ENCODE peak calls at places on chromosomes 12 and 14, in six cellular contexts. One of them, this sample, is unnamed.

GRCh38 chr14:81323621-81324400 is 76.3 kb downstream of the STON2 start:
- DNase-seq in type B pancreatic cell: no peak
- DNase-seq in T-helper 9 cell: no peak
- DNase-seq in stomach: peak
- DNase-seq in stimulated activated CD4-positive, alpha-beta T cell treated with anti-CD3 and anti-CD28 coated beads, Interleukin-1b, Interleukin-23, amount 100 ng/mL, for 1 hour: no peak
- DNase-seq in DMS79: peak
- DNase-seq in this sample: no peak

GRCh38 chr12:10088955-10089354 is 9.8 kb downstream of the CLEC1A start:
- DNase-seq in stomach: no peak
- DNase-seq in stimulated activated CD4-positive, alpha-beta T cell treated with anti-CD3 and anti-CD28 coated beads, Interleukin-1b, Interleukin-23, amount 100 ng/mL, for 1 hour: no peak
- DNase-seq in T-helper 9 cell: no peak
- DNase-seq in DMS79: no peak
- DNase-seq in type B pancreatic cell: no peak
- DNase-seq in this sample: no peak

GRCh38 chr12:7884687-7885086 is 12.0 kb upstream of the SLC2A14 start:
- DNase-seq in stimulated activated CD4-positive, alpha-beta T cell treated with anti-CD3 and anti-CD28 coated beads, Interleukin-1b, Interleukin-23, amount 100 ng/mL, for 1 hour: no peak
- DNase-seq in T-helper 9 cell: no peak
- DNase-seq in type B pancreatic cell: no peak
- DNase-seq in stomach: no peak
- DNase-seq in DMS79: no peak
- DNase-seq in this sample: no peak

GRCh38 chr14:99393059-99393655 is 87.5 kb downstream of the SETD3 start:
- DNase-seq in T-helper 9 cell: peak
- DNase-seq in stomach: peak
- DNase-seq in stimulated activated CD4-positive, alpha-beta T cell treated with anti-CD3 and anti-CD28 coated beads, Interleukin-1b, Interleukin-23, amount 100 ng/mL, for 1 hour: no peak
- DNase-seq in type B pancreatic cell: no peak
- DNase-seq in DMS79: no peak
- DNase-seq in this sample: no peak

GRCh38 chr12:31803306-31804184 is 74.7 kb upstream of the AMN1 start:
- DNase-seq in T-helper 9 cell: no peak
- DNase-seq in DMS79: no peak
- DNase-seq in stomach: no peak
- DNase-seq in type B pancreatic cell: no peak
- DNase-seq in stimulated activated CD4-positive, alpha-beta T cell treated with anti-CD3 and anti-CD28 coated beads, Interleukin-1b, Interleukin-23, amount 100 ng/mL, for 1 hour: no peak
- DNase-seq in this sample: no peak

GRCh38 chr12:122116707-122117535 is 38.4 kb downstream of the MLXIP start:
- DNase-seq in stimulated activated CD4-positive, alpha-beta T cell treated with anti-CD3 and anti-CD28 coated beads, Interleukin-1b, Interleukin-23, amount 100 ng/mL, for 1 hour: no peak
- DNase-seq in T-helper 9 cell: no peak
- DNase-seq in stomach: peak
- DNase-seq in type B pancreatic cell: no peak
- DNase-seq in DMS79: no peak
- DNase-seq in this sample: no peak

GRCh38 chr14:29681308-29681707 is 246.3 kb downstream of the PRKD1 start:
- DNase-seq in DMS79: no peak
- DNase-seq in T-helper 9 cell: no peak
- DNase-seq in stomach: no peak
- DNase-seq in type B pancreatic cell: no peak
- DNase-seq in stimulated activated CD4-positive, alpha-beta T cell treated with anti-CD3 and anti-CD28 coated beads, Interleukin-1b, Interleukin-23, amount 100 ng/mL, for 1 hour: no peak
- DNase-seq in this sample: no peak

GRCh38 chr14:23829736-23830474 is 123.7 kb upstream of the DHRS4 start:
- DNase-seq in type B pancreatic cell: no peak
- DNase-seq in stimulated activated CD4-positive, alpha-beta T cell treated with anti-CD3 and anti-CD28 coated beads, Interleukin-1b, Interleukin-23, amount 100 ng/mL, for 1 hour: no peak
- DNase-seq in stomach: peak
- DNase-seq in DMS79: no peak
- DNase-seq in T-helper 9 cell: no peak
- DNase-seq in this sample: no peak

GRCh38 chr14:65258391-65258790 is 154.1 kb upstream of the FUT8 start:
- DNase-seq in stimulated activated CD4-positive, alpha-beta T cell treated with anti-CD3 and anti-CD28 coated beads, Interleukin-1b, Interleukin-23, amount 100 ng/mL, for 1 hour: no peak
- DNase-seq in DMS79: no peak
- DNase-seq in T-helper 9 cell: no peak
- DNase-seq in type B pancreatic cell: no peak
- DNase-seq in stomach: no peak
- DNase-seq in this sample: no peak

GRCh38 chr14:50875359-50876090 is 3.7 kb downstream of the ABHD12B start:
- DNase-seq in T-helper 9 cell: peak
- DNase-seq in DMS79: no peak
- DNase-seq in stimulated activated CD4-positive, alpha-beta T cell treated with anti-CD3 and anti-CD28 coated beads, Interleukin-1b, Interleukin-23, amount 100 ng/mL, for 1 hour: no peak
- DNase-seq in stomach: no peak
- DNase-seq in type B pancreatic cell: no peak
- DNase-seq in this sample: no peak

GRCh38 chr14:50060871-50061663 is 55.3 kb downstream of the VCPKMT start:
- DNase-seq in stimulated activated CD4-positive, alpha-beta T cell treated with anti-CD3 and anti-CD28 coated beads, Interleukin-1b, Interleukin-23, amount 100 ng/mL, for 1 hour: no peak
- DNase-seq in stomach: no peak
- DNase-seq in type B pancreatic cell: no peak
- DNase-seq in T-helper 9 cell: peak
- DNase-seq in DMS79: no peak
- DNase-seq in this sample: no peak

GRCh38 chr12:73452672-73453469 is 1084.8 kb upstream of the ATXN7L3B start:
- DNase-seq in T-helper 9 cell: no peak
- DNase-seq in stimulated activated CD4-positive, alpha-beta T cell treated with anti-CD3 and anti-CD28 coated beads, Interleukin-1b, Interleukin-23, amount 100 ng/mL, for 1 hour: no peak
- DNase-seq in stomach: no peak
- DNase-seq in type B pancreatic cell: no peak
- DNase-seq in DMS79: no peak
- DNase-seq in this sample: no peak

GRCh38 chr12:32533971-32534590 is 134.7 kb downstream of the FGD4 start:
- DNase-seq in stimulated activated CD4-positive, alpha-beta T cell treated with anti-CD3 and anti-CD28 coated beads, Interleukin-1b, Interleukin-23, amount 100 ng/mL, for 1 hour: no peak
- DNase-seq in DMS79: no peak
- DNase-seq in type B pancreatic cell: no peak
- DNase-seq in T-helper 9 cell: no peak
- DNase-seq in stomach: peak
- DNase-seq in this sample: no peak

GRCh38 chr12:64187370-64187769 is 34.7 kb downstream of the KICS2 start:
- DNase-seq in DMS79: no peak
- DNase-seq in type B pancreatic cell: no peak
- DNase-seq in stomach: no peak
- DNase-seq in T-helper 9 cell: no peak
- DNase-seq in stimulated activated CD4-positive, alpha-beta T cell treated with anti-CD3 and anti-CD28 coated beads, Interleukin-1b, Interleukin-23, amount 100 ng/mL, for 1 hour: no peak
- DNase-seq in this sample: no peak

GRCh38 chr12:43764528-43764927 is 5.8 kb downstream of the IRAK4 start:
- DNase-seq in type B pancreatic cell: no peak
- DNase-seq in DMS79: no peak
- DNase-seq in stomach: no peak
- DNase-seq in stimulated activated CD4-positive, alpha-beta T cell treated with anti-CD3 and anti-CD28 coated beads, Interleukin-1b, Interleukin-23, amount 100 ng/mL, for 1 hour: no peak
- DNase-seq in T-helper 9 cell: no peak
- DNase-seq in this sample: no peak

GRCh38 chr14:101809671-101810514 is 48.4 kb downstream of the PPP2R5C start:
- DNase-seq in T-helper 9 cell: peak
- DNase-seq in stomach: peak
- DNase-seq in stimulated activated CD4-positive, alpha-beta T cell treated with anti-CD3 and anti-CD28 coated beads, Interleukin-1b, Interleukin-23, amount 100 ng/mL, for 1 hour: peak
- DNase-seq in type B pancreatic cell: peak
- DNase-seq in DMS79: peak
- DNase-seq in this sample: peak

GRCh38 chr12:130013771-130014484 is 110.1 kb upstream of the TMEM132D start:
- DNase-seq in stomach: peak
- DNase-seq in stimulated activated CD4-positive, alpha-beta T cell treated with anti-CD3 and anti-CD28 coated beads, Interleukin-1b, Interleukin-23, amount 100 ng/mL, for 1 hour: no peak
- DNase-seq in T-helper 9 cell: no peak
- DNase-seq in type B pancreatic cell: peak
- DNase-seq in DMS79: peak
- DNase-seq in this sample: no peak

GRCh38 chr14:22386924-22387775 is 201.9 kb downstream of the DAD1 start:
- DNase-seq in stimulated activated CD4-positive, alpha-beta T cell treated with anti-CD3 and anti-CD28 coated beads, Interleukin-1b, Interleukin-23, amount 100 ng/mL, for 1 hour: no peak
- DNase-seq in type B pancreatic cell: peak
- DNase-seq in T-helper 9 cell: no peak
- DNase-seq in DMS79: peak
- DNase-seq in stomach: peak
- DNase-seq in this sample: no peak

GRCh38 chr14:70706177-70706576 is 64.5 kb downstream of the TTC9 start:
- DNase-seq in type B pancreatic cell: no peak
- DNase-seq in DMS79: no peak
- DNase-seq in stimulated activated CD4-positive, alpha-beta T cell treated with anti-CD3 and anti-CD28 coated beads, Interleukin-1b, Interleukin-23, amount 100 ng/mL, for 1 hour: no peak
- DNase-seq in T-helper 9 cell: no peak
- DNase-seq in stomach: no peak
- DNase-seq in this sample: no peak

GRCh38 chr14:68397827-68398226 is 395.0 kb downstream of the ZFP36L1 start:
- DNase-seq in T-helper 9 cell: no peak
- DNase-seq in stimulated activated CD4-positive, alpha-beta T cell treated with anti-CD3 and anti-CD28 coated beads, Interleukin-1b, Interleukin-23, amount 100 ng/mL, for 1 hour: no peak
- DNase-seq in type B pancreatic cell: no peak
- DNase-seq in stomach: no peak
- DNase-seq in DMS79: no peak
- DNase-seq in this sample: no peak

GRCh38 chr14:21852061-21852664 is 178.5 kb upstream of the OR4E1 start:
- DNase-seq in stomach: peak
- DNase-seq in type B pancreatic cell: no peak
- DNase-seq in stimulated activated CD4-positive, alpha-beta T cell treated with anti-CD3 and anti-CD28 coated beads, Interleukin-1b, Interleukin-23, amount 100 ng/mL, for 1 hour: peak
- DNase-seq in DMS79: no peak
- DNase-seq in T-helper 9 cell: peak
- DNase-seq in this sample: no peak

GRCh38 chr14:72808564-72808963 is 85.3 kb downstream of the DPF3 start:
- DNase-seq in DMS79: no peak
- DNase-seq in type B pancreatic cell: no peak
- DNase-seq in stimulated activated CD4-positive, alpha-beta T cell treated with anti-CD3 and anti-CD28 coated beads, Interleukin-1b, Interleukin-23, amount 100 ng/mL, for 1 hour: no peak
- DNase-seq in T-helper 9 cell: no peak
- DNase-seq in stomach: no peak
- DNase-seq in this sample: no peak

GRCh38 chr12:19643635-19644034 is 204.3 kb downstream of the AEBP2 start:
- DNase-seq in type B pancreatic cell: no peak
- DNase-seq in DMS79: no peak
- DNase-seq in T-helper 9 cell: no peak
- DNase-seq in stomach: no peak
- DNase-seq in stimulated activated CD4-positive, alpha-beta T cell treated with anti-CD3 and anti-CD28 coated beads, Interleukin-1b, Interleukin-23, amount 100 ng/mL, for 1 hour: no peak
- DNase-seq in this sample: peak

GRCh38 chr14:69055973-69056372 is 76.9 kb upstream of the ACTN1 start:
- DNase-seq in DMS79: no peak
- DNase-seq in stimulated activated CD4-positive, alpha-beta T cell treated with anti-CD3 and anti-CD28 coated beads, Interleukin-1b, Interleukin-23, amount 100 ng/mL, for 1 hour: no peak
- DNase-seq in T-helper 9 cell: no peak
- DNase-seq in type B pancreatic cell: no peak
- DNase-seq in stomach: no peak
- DNase-seq in this sample: no peak

GRCh38 chr14:100769035-100769939 is 42.6 kb downstream of the DLK1 start:
- DNase-seq in stomach: no peak
- DNase-seq in stimulated activated CD4-positive, alpha-beta T cell treated with anti-CD3 and anti-CD28 coated beads, Interleukin-1b, Interleukin-23, amount 100 ng/mL, for 1 hour: no peak
- DNase-seq in type B pancreatic cell: no peak
- DNase-seq in DMS79: no peak
- DNase-seq in T-helper 9 cell: no peak
- DNase-seq in this sample: no peak

GRCh38 chr12:131894313-131894860 is at the start of gene ULK1:
- DNase-seq in stomach: peak
- DNase-seq in stimulated activated CD4-positive, alpha-beta T cell treated with anti-CD3 and anti-CD28 coated beads, Interleukin-1b, Interleukin-23, amount 100 ng/mL, for 1 hour: peak
- DNase-seq in type B pancreatic cell: peak
- DNase-seq in T-helper 9 cell: peak
- DNase-seq in DMS79: peak
- DNase-seq in this sample: peak

GRCh38 chr12:65941388-65941787 is 117.1 kb downstream of the HMGA2 start:
- DNase-seq in stimulated activated CD4-positive, alpha-beta T cell treated with anti-CD3 and anti-CD28 coated beads, Interleukin-1b, Interleukin-23, amount 100 ng/mL, for 1 hour: no peak
- DNase-seq in T-helper 9 cell: no peak
- DNase-seq in stomach: no peak
- DNase-seq in DMS79: no peak
- DNase-seq in type B pancreatic cell: no peak
- DNase-seq in this sample: no peak

GRCh38 chr14:83085725-83086124 is 1552.1 kb upstream of the SEL1L start:
- DNase-seq in type B pancreatic cell: no peak
- DNase-seq in DMS79: no peak
- DNase-seq in stomach: no peak
- DNase-seq in stimulated activated CD4-positive, alpha-beta T cell treated with anti-CD3 and anti-CD28 coated beads, Interleukin-1b, Interleukin-23, amount 100 ng/mL, for 1 hour: no peak
- DNase-seq in T-helper 9 cell: no peak
- DNase-seq in this sample: no peak

GRCh38 chr12:50326636-50327284 is 43.4 kb upstream of the LIMA1 start:
- DNase-seq in stomach: peak
- DNase-seq in DMS79: peak
- DNase-seq in type B pancreatic cell: no peak
- DNase-seq in T-helper 9 cell: no peak
- DNase-seq in stimulated activated CD4-positive, alpha-beta T cell treated with anti-CD3 and anti-CD28 coated beads, Interleukin-1b, Interleukin-23, amount 100 ng/mL, for 1 hour: no peak
- DNase-seq in this sample: no peak

GRCh38 chr14:75609606-75610476 is 31.4 kb downstream of the FLVCR2 start:
- DNase-seq in DMS79: no peak
- DNase-seq in type B pancreatic cell: no peak
- DNase-seq in stimulated activated CD4-positive, alpha-beta T cell treated with anti-CD3 and anti-CD28 coated beads, Interleukin-1b, Interleukin-23, amount 100 ng/mL, for 1 hour: no peak
- DNase-seq in T-helper 9 cell: no peak
- DNase-seq in stomach: no peak
- DNase-seq in this sample: no peak

This sample was measured in esophagus muscularis mucosa.